ENCODE peak calls at places on chromosome 12, in five cellular contexts. N, F, C, J and V are unnamed samples.

GRCh38 chr12:119202544-119202943 is 23.8 kb downstream of the HSPB8 start:
- DNase-seq in C (no peak), F (no peak), N (no peak), J (no peak), V (no peak)

GRCh38 chr12:21773263-21773741 is 1.2 kb downstream of the KCNJ8 start:
- DNase-seq in N (no peak), J (peak), C (peak), F (peak), V (peak)

GRCh38 chr12:70646850-70647249 is 9.6 kb upstream of the PTPRB start:
- DNase-seq in N (no peak), C (peak), J (peak), F (peak), V (peak)

GRCh38 chr12:67702136-67702535 is 53.6 kb downstream of the DYRK2 start:
- DNase-seq in J (no peak), F (no peak), C (no peak), N (no peak), V (no peak)

GRCh38 chr12:45730842-45731336 is 1.4 kb downstream of the ARID2 start:
- DNase-seq in F (peak), J (peak), C (peak), N (no peak), V (peak)

GRCh38 chr12:85424581-85425348 is 144.7 kb downstream of the ALX1 start:
- DNase-seq in C (peak), J (peak), F (peak), N (no peak), V (peak)

GRCh38 chr12:116773276-116773731 is 35.2 kb downstream of the RNFT2 start:
- DNase-seq in J (peak), C (no peak), F (no peak), N (no peak), V (peak)

GRCh38 chr12:107765316-107765715 is 4.4 kb upstream of the PRDM4 start:
- DNase-seq in C (no peak), N (no peak), F (no peak), J (no peak), V (no peak)

GRCh38 chr12:111248221-111248620 is 120.7 kb downstream of the PHETA1 start:
- DNase-seq in C (peak), N (no peak), J (peak), F (no peak), V (no peak)

GRCh38 chr12:94676011-94676709 is 25.8 kb upstream of the TMCC3 start:
- DNase-seq in N (no peak), F (no peak), C (peak), J (peak), V (no peak)

GRCh38 chr12:95439578-95440230 is 34.2 kb upstream of the METAP2 start:
- DNase-seq in N (no peak), F (no peak), C (no peak), J (no peak), V (no peak)

GRCh38 chr12:113299619-113300237 is 35.2 kb downstream of the SLC8B1 start:
- DNase-seq in J (peak), C (peak), N (peak), F (peak), V (peak)

GRCh38 chr12:89919241-89919906 is 210.7 kb upstream of the ATP2B1 start:
- DNase-seq in N (no peak), J (no peak), F (no peak), C (no peak), V (no peak)

GRCh38 chr12:125873031-125873430 is 807.8 kb downstream of the AACS start:
- DNase-seq in J (no peak), N (no peak), C (no peak), F (no peak), V (no peak)

GRCh38 chr12:86838709-86839108 is 582.5 kb upstream of the MGAT4C start:
- DNase-seq in N (no peak), J (peak), C (peak), F (no peak), V (peak)

GRCh38 chr12:105337391-105337790 is 6.9 kb downstream of the C12orf75 start:
- DNase-seq in N (no peak), J (no peak), F (no peak), C (no peak), V (no peak)

GRCh38 chr12:1583421-1584078 is 10.8 kb downstream of the FBXL14 start:
- DNase-seq in F (peak), J (peak), N (peak), C (peak), V (peak)

GRCh38 chr12:76010732-76011458 is 20.7 kb downstream of the PHLDA1 start:
- DNase-seq in C (peak), N (no peak), F (peak), J (no peak), V (peak)

GRCh38 chr12:40473979-40474378 is 218.3 kb upstream of the CNTN1 start:
- DNase-seq in C (no peak), N (no peak), F (no peak), J (no peak), V (no peak)

GRCh38 chr12:2198088-2198501 is 145.3 kb downstream of the CACNA1C start:
- DNase-seq in N (peak), F (peak), J (peak), C (peak), V (no peak)

GRCh38 chr12:52582971-52583456 is 9.4 kb upstream of the KRT74 start:
- DNase-seq in N (peak), J (peak), C (peak), F (peak), V (peak)

GRCh38 chr12:123671876-123672275 is 963 bp downstream of the TCTN2 start:
- DNase-seq in C (no peak), N (no peak), J (peak), F (peak), V (peak)

GRCh38 chr12:121814429-121815119 is 10.8 kb downstream of the SETD1B start:
- DNase-seq in N (no peak), F (no peak), C (no peak), J (no peak), V (no peak)

GRCh38 chr12:120874547-120875245 is 29.5 kb downstream of the SPPL3 start:
- DNase-seq in J (no peak), N (no peak), F (no peak), C (no peak), V (no peak)

GRCh38 chr12:65490193-65490592 is 211.7 kb downstream of the MSRB3 start:
- DNase-seq in J (peak), C (peak), N (no peak), F (no peak), V (peak)

GRCh38 chr12:109291531-109292341 is 17.3 kb downstream of the FOXN4 start:
- DNase-seq in C (peak), J (peak), F (no peak), N (peak), V (no peak)
- H3K4me3 ChIP-seq in C (no peak), J (no peak), F (no peak), N (peak), V (no peak)

DNA sequence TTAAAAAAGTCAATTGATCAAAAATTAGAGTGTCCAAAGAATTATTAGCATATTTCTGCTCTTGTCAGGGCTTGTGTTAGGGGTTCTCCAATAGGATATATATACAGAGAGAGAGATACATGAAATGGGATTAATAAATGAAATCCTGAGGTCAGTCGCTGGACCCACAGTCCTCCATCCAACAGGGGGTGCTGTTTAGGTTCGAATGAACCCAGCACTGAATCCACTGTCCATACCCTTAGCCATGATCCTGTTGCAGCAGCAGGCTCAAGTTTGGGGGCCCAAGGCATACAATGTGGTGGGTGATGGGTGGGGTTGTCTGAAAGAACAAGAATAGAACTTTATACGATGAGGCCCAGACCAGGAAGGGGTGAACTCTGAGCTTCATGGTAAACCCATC is 780 bp upstream of the MYO1H start:
- DNase-seq in C (no peak), F (no peak), N (no peak), J (no peak), V (no peak)
- TF ChIP-seq CTCF in C (no peak), F (no peak), N (peak), J (no peak), V (no peak)

DNA sequence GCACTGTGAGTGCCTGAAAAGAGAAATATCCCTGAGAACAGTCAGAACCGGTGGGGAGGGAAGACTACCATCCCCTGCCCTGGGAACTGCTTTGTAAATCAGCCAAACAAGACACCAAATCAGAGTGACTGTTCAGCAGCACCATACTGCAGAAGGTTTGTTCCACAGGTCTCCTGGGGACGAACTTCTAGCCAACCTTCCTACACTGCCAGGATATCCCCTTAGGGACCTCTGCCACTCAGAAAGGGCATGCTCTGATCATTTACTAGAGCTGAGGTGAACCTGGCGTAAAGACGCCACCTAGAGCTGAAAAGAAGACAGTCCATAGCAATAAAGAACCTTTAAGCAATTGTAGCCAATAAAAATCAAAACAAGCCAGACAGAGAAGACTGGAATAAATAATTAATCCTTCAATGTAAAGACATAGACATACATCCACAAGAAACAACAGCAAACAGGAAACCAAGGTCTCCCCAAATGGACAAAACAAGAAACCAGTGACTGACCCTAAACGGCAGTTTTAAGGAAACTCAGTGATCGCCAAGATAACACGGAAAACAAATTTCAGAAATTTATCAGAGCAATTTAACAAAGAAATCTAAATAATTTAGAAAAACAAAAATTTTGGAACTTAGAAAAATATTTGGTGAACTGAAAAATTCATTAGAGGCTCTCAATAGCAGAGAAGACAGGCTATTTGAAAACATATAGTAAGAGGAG is 228.1 kb upstream of the AMIGO2 start:
- DNase-seq in C (peak), F (peak), N (peak), J (peak), V (peak)
- H3K4me3 ChIP-seq in C (no peak), F (no peak), N (no peak), J (no peak), V (no peak)

GRCh38 chr12:57487597-57488396 is at the start of gene MARS1:
- DNase-seq in F (peak), N (peak), C (peak), J (peak), V (peak)
- TF ChIP-seq CTCF in F (no peak), N (no peak), C (no peak), J (no peak), V (no peak)